ENCODE peak calls at places on chromosome 7, in seven cellular contexts. U is lower lobe of right lung, E is left ventricle myocardium inferior, P is cardiac muscle cell, H is uterus, A is mammary epithelial cell, M is pancreas. J is an unnamed sample. For H3K4me1, the result is how much of the 10 kb centered on the place peaks cover.

GRCh38 chr7:4188646-4189045 is 493.4 kb upstream of the FOXK1 start:
- DNase-seq in A (no peak), M (no peak), E (no peak), U (no peak), P (no peak), H (no peak), J (no peak)

GRCh38 chr7:148274118-148274517 is 316.4 kb upstream of the C7orf33 start:
- DNase-seq in E (no peak), U (no peak), P (no peak), A (no peak), H (no peak), M (no peak), J (no peak)

GRCh38 chr7:14902589-14902963 is at the start of gene DGKB:
- DNase-seq in H (peak), A (no peak), P (peak), E (peak), U (peak), M (peak), J (peak)

GRCh38 chr7:5824297-5824610 is 42.8 kb upstream of the RNF216 start:
- DNase-seq in H (no peak), M (no peak), U (no peak), A (no peak), P (no peak), E (no peak), J (no peak)

GRCh38 chr7:155489862-155490696 is 32.1 kb downstream of the EN2 start:
- DNase-seq in P (peak), A (no peak), M (no peak), H (no peak), E (no peak), U (no peak), J (no peak)

GRCh38 chr7:101644879-101645278 is 15.8 kb upstream of the MYL10 start:
- DNase-seq in E (no peak), M (no peak), U (no peak), P (no peak), A (no peak), H (no peak), J (no peak)

GRCh38 chr7:101308245-101309085 is 13.1 kb downstream of the IFT22 start:
- DNase-seq in U (peak), H (peak), P (peak), A (peak), E (no peak), M (peak), J (no peak)

GRCh38 chr7:64621656-64622055 is 44.3 kb upstream of the ZNF107 start:
- DNase-seq in A (no peak), U (no peak), E (no peak), M (no peak), P (no peak), H (no peak), J (no peak)

GRCh38 chr7:74466196-74466813 is 12.6 kb downstream of the GTF2IRD1 start:
- DNase-seq in M (no peak), E (peak), P (no peak), U (no peak), H (no peak), A (no peak), J (peak)
- H3K4me1 ChIP-seq in M (under half), E (under half), P (under half), U (under half), H (under half), A (under half), J (under half)

GRCh38 chr7:30800785-30801252 is 29.6 kb downstream of the MINDY4 start:
- DNase-seq in E (no peak), A (peak), P (peak), H (peak), U (no peak), M (no peak), J (no peak)
- TF ChIP-seq CTCF in E (peak), A (peak), P (peak), H (peak), U (peak), M (peak), J (peak)

DNA sequence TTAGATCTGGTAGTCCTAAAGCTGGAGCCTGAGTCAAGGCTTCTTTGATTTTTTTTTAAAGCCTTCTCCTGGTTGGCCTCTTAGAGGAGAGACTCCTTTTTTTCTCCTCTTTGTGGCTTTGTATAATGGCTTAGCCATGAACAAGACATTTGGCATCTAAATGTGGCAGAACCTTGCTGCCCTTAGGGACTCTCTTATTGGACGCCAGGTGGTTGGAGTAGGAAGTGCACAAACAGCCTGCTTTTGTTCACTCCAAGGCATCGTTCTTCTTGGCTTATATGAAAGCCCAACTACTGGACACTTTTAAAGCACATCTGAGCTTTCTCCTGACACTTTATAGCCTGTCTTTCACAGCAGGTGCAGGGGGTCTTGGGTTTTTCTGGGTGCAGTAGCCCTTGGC is 25.0 kb downstream of the ZPBP start:
- DNase-seq in M (no peak), E (no peak), H (no peak), A (peak), U (no peak), P (peak), J (no peak)
- H3K4me3 ChIP-seq in M (peak), E (peak), H (peak), A (peak), U (peak), P (no peak), J (no peak)

GRCh38 chr7:69603937-69604494 is 5.7 kb downstream of the AUTS2 start:
- DNase-seq in U (no peak), E (no peak), P (no peak), A (no peak), M (no peak), H (no peak), J (no peak)
- H3K4me1 ChIP-seq in U (under half), E (under half), P (under half), A (under half), M (under half), H (under half), J (under half)